ENCODE peak calls at places on chromosomes 11 and 22, in six cellular contexts. One of them, this sample, is unnamed.

GRCh38 chr22:25930083-25930482 is 188.1 kb downstream of the MYO18B start:
- DNase-seq in aorta: no peak
- DNase-seq in CD8-positive, alpha-beta memory T cell: no peak
- DNase-seq in IMR-90: no peak
- DNase-seq in ovary: no peak
- DNase-seq in cardiac muscle cell: no peak
- DNase-seq in this sample: no peak

GRCh38 chr11:216081-216974 is 8.8 kb downstream of the RIC8A start:
- DNase-seq in cardiac muscle cell: no peak
- DNase-seq in CD8-positive, alpha-beta memory T cell: no peak
- DNase-seq in ovary: no peak
- DNase-seq in IMR-90: no peak
- DNase-seq in aorta: no peak
- DNase-seq in this sample: no peak

GRCh38 chr11:126007263-126007662 is 55.4 kb downstream of the CDON start:
- DNase-seq in ovary: peak; percentile 17
- DNase-seq in cardiac muscle cell: no peak
- DNase-seq in CD8-positive, alpha-beta memory T cell: no peak
- DNase-seq in IMR-90: peak; percentile 35
- DNase-seq in aorta: no peak
- DNase-seq in this sample: no peak

GRCh38 chr11:121300313-121300971 is 7.9 kb downstream of the SC5D start:
- DNase-seq in cardiac muscle cell: peak; percentile 28
- DNase-seq in aorta: no peak
- DNase-seq in CD8-positive, alpha-beta memory T cell: no peak
- DNase-seq in ovary: no peak
- DNase-seq in IMR-90: no peak
- DNase-seq in this sample: no peak

GRCh38 chr22:46050916-46051614 is 74.1 kb upstream of the WNT7B start:
- DNase-seq in CD8-positive, alpha-beta memory T cell: no peak
- DNase-seq in ovary: peak; percentile 8
- DNase-seq in aorta: peak; percentile 35
- DNase-seq in IMR-90: no peak
- DNase-seq in cardiac muscle cell: no peak
- DNase-seq in this sample: peak; percentile 45

GRCh38 chr22:17828502-17829080 is 54.3 kb upstream of the BID start:
- DNase-seq in ovary: no peak
- DNase-seq in CD8-positive, alpha-beta memory T cell: no peak
- DNase-seq in cardiac muscle cell: no peak
- DNase-seq in IMR-90: no peak
- DNase-seq in aorta: no peak
- DNase-seq in this sample: no peak

GRCh38 chr22:39839198-39839597 is 54.4 kb downstream of the ENTHD1 start:
- DNase-seq in ovary: no peak
- DNase-seq in aorta: no peak
- DNase-seq in CD8-positive, alpha-beta memory T cell: no peak
- DNase-seq in cardiac muscle cell: no peak
- DNase-seq in IMR-90: no peak
- DNase-seq in this sample: no peak

GRCh38 chr22:32932176-32932575 is 126.0 kb downstream of the SYN3 start:
- DNase-seq in ovary: no peak
- DNase-seq in aorta: no peak
- DNase-seq in CD8-positive, alpha-beta memory T cell: no peak
- DNase-seq in cardiac muscle cell: no peak
- DNase-seq in IMR-90: peak; percentile 56
- DNase-seq in this sample: no peak

GRCh38 chr11:69799582-69799981 is 19.6 kb downstream of the FGF3 start:
- DNase-seq in aorta: no peak
- DNase-seq in ovary: no peak
- DNase-seq in CD8-positive, alpha-beta memory T cell: no peak
- DNase-seq in cardiac muscle cell: no peak
- DNase-seq in IMR-90: peak; percentile 7
- DNase-seq in this sample: no peak

GRCh38 chr11:20178976-20179375 is 18.7 kb upstream of the DBX1 start:
- DNase-seq in aorta: no peak
- DNase-seq in ovary: no peak
- DNase-seq in IMR-90: no peak
- DNase-seq in cardiac muscle cell: no peak
- DNase-seq in CD8-positive, alpha-beta memory T cell: no peak
- DNase-seq in this sample: no peak

GRCh38 chr11:89176938-89177337 is 737 bp upstream of the TYR start:
- DNase-seq in IMR-90: no peak
- DNase-seq in ovary: no peak
- DNase-seq in cardiac muscle cell: no peak
- DNase-seq in CD8-positive, alpha-beta memory T cell: no peak
- DNase-seq in aorta: no peak
- DNase-seq in this sample: no peak

GRCh38 chr11:64793271-64794160 is 9.5 kb downstream of the MAP4K2 start:
- DNase-seq in cardiac muscle cell: no peak
- DNase-seq in ovary: no peak
- DNase-seq in aorta: no peak
- DNase-seq in IMR-90: no peak
- DNase-seq in CD8-positive, alpha-beta memory T cell: no peak
- DNase-seq in this sample: no peak

GRCh38 chr11:73729594-73730206 is 31.2 kb downstream of the RAB6A start:
- DNase-seq in IMR-90: no peak
- DNase-seq in ovary: no peak
- DNase-seq in aorta: no peak
- DNase-seq in cardiac muscle cell: peak; percentile 32
- DNase-seq in CD8-positive, alpha-beta memory T cell: no peak
- DNase-seq in this sample: no peak

GRCh38 chr22:28600546-28601143 is 79.0 kb downstream of the TTC28 start:
- DNase-seq in cardiac muscle cell: peak; percentile 66
- DNase-seq in ovary: no peak
- DNase-seq in IMR-90: peak; percentile 72
- DNase-seq in CD8-positive, alpha-beta memory T cell: peak; percentile 56
- DNase-seq in aorta: no peak
- DNase-seq in this sample: no peak

GRCh38 chr11:111939836-111940604 is 2.9 kb downstream of the DIXDC1 start:
- DNase-seq in ovary: no peak
- DNase-seq in IMR-90: peak; percentile 94
- DNase-seq in cardiac muscle cell: no peak
- DNase-seq in CD8-positive, alpha-beta memory T cell: no peak
- DNase-seq in aorta: no peak
- DNase-seq in this sample: no peak

GRCh38 chr11:132941024-132941646 is 591.2 kb downstream of the OPCML start:
- DNase-seq in CD8-positive, alpha-beta memory T cell: no peak
- DNase-seq in ovary: no peak
- DNase-seq in IMR-90: peak; percentile 43
- DNase-seq in cardiac muscle cell: peak; percentile 55
- DNase-seq in aorta: no peak
- DNase-seq in this sample: no peak

GRCh38 chr11:6655790-6656580 is at the start of gene DCHS1:
- DNase-seq in cardiac muscle cell: peak; percentile 66
- DNase-seq in CD8-positive, alpha-beta memory T cell: peak; percentile 30
- DNase-seq in ovary: peak; percentile 38
- DNase-seq in IMR-90: no peak
- DNase-seq in aorta: peak; percentile 62
- DNase-seq in this sample: no peak

GRCh38 chr22:27206001-27206746 is 548.8 kb downstream of the MIAT start:
- DNase-seq in IMR-90: peak; percentile 73
- DNase-seq in cardiac muscle cell: no peak
- DNase-seq in aorta: no peak
- DNase-seq in CD8-positive, alpha-beta memory T cell: no peak
- DNase-seq in ovary: no peak
- DNase-seq in this sample: no peak

GRCh38 chr11:73185680-73186293 is 32.3 kb upstream of the P2RY2 start:
- DNase-seq in IMR-90: peak; percentile 69
- DNase-seq in CD8-positive, alpha-beta memory T cell: no peak
- DNase-seq in cardiac muscle cell: no peak
- DNase-seq in ovary: no peak
- DNase-seq in aorta: peak; percentile 89
- DNase-seq in this sample: peak; percentile 96

GRCh38 chr11:121513807-121514206 is 61.0 kb upstream of the SORL1-AS1 start:
- DNase-seq in ovary: no peak
- DNase-seq in IMR-90: no peak
- DNase-seq in CD8-positive, alpha-beta memory T cell: no peak
- DNase-seq in cardiac muscle cell: no peak
- DNase-seq in aorta: no peak
- DNase-seq in this sample: no peak

GRCh38 chr11:68081691-68082090 is 39.5 kb downstream of the CHKA start:
- DNase-seq in cardiac muscle cell: no peak
- DNase-seq in CD8-positive, alpha-beta memory T cell: no peak
- DNase-seq in IMR-90: no peak
- DNase-seq in aorta: no peak
- DNase-seq in ovary: peak; percentile 21
- DNase-seq in this sample: no peak

GRCh38 chr22:20565761-20566160 is 58.4 kb downstream of the MED15 start:
- DNase-seq in CD8-positive, alpha-beta memory T cell: no peak
- DNase-seq in cardiac muscle cell: no peak
- DNase-seq in IMR-90: no peak
- DNase-seq in aorta: peak; percentile 38
- DNase-seq in ovary: no peak
- DNase-seq in this sample: no peak

GRCh38 chr11:45371251-45371749 is 85.2 kb upstream of the SYT13 start:
- DNase-seq in cardiac muscle cell: peak; percentile 88
- DNase-seq in aorta: peak; percentile 75
- DNase-seq in ovary: peak; percentile 45
- DNase-seq in CD8-positive, alpha-beta memory T cell: peak; percentile 48
- DNase-seq in IMR-90: peak; percentile 46
- DNase-seq in this sample: no peak

GRCh38 chr11:113106507-113106906 is 145.3 kb downstream of the NCAM1 start:
- DNase-seq in IMR-90: peak; percentile 5
- DNase-seq in cardiac muscle cell: no peak
- DNase-seq in aorta: no peak
- DNase-seq in CD8-positive, alpha-beta memory T cell: no peak
- DNase-seq in ovary: no peak
- DNase-seq in this sample: no peak

GRCh38 chr11:128734439-128735224 is 40.8 kb downstream of the FLI1 start:
- DNase-seq in aorta: peak; percentile 84
- DNase-seq in CD8-positive, alpha-beta memory T cell: no peak
- DNase-seq in ovary: no peak
- DNase-seq in cardiac muscle cell: no peak
- DNase-seq in IMR-90: no peak
- DNase-seq in this sample: no peak

DNA sequence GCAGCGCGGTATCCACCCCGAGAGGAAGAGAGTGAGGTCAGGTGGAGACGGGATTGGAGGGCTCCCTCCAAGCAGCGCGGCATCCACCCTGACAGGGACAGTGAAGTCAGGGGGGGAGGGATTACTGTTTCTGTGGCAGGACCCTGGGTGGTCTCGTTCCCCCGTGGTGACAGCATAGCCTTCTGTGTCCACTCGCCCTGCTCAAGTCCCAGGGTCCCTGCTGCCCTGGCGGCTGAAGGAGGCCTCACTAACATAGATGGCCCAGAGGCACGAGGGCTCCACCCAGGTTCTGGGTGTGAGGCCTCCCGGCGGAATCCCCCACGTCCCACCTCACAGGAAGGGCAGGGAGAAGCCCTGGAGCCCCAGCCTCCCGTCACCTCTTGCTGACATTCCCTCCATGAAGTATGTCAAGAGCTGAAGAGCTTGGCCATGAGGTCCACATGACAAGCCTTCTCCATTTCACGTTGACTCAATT is 636.1 kb downstream of the BRD1 start:
- DNase-seq in aorta: no peak
- DNase-seq in ovary: no peak
- DNase-seq in CD8-positive, alpha-beta memory T cell: no peak
- DNase-seq in cardiac muscle cell: no peak
- DNase-seq in IMR-90: no peak
- DNase-seq in this sample: no peak
- H3K9me3 ChIP-seq in aorta: no peaks in the 10 kb centered on the region
- H3K9me3 ChIP-seq in ovary: no peaks in the 10 kb centered on the region
- H3K9me3 ChIP-seq in CD8-positive, alpha-beta memory T cell: no peaks in the 10 kb centered on the region
- H3K9me3 ChIP-seq in cardiac muscle cell: no peaks in the 10 kb centered on the region
- H3K9me3 ChIP-seq in IMR-90: peaks cover 71% of the 10 kb centered on the region
- H3K9me3 ChIP-seq in this sample: peaks cover 3% of the 10 kb centered on the region

DNA sequence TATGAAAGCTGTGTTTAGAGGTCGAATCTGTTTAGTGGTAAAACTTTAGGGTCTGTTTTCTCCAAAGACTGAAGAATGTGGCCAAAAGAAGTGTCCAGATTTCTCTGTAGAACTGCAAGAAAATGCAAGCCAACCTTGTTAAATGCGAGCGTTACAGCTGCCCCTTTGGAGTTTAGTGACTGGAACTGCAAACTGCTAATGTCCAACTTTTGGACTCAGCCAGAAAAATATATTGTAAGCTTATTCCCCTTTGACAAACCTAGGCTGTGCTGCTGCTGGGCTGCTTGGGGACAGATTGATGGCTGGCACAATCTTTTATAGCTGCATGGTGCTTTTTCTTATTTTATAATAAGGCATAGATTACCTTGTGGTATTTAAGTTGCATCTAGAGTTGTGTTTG is 3.9 kb downstream of the TEAD1 start:
- DNase-seq in cardiac muscle cell: no peak
- DNase-seq in aorta: no peak
- DNase-seq in ovary: no peak
- DNase-seq in CD8-positive, alpha-beta memory T cell: no peak
- DNase-seq in IMR-90: no peak
- DNase-seq in this sample: no peak
- H3K27ac ChIP-seq in cardiac muscle cell: no peak overlapping the region
- H3K27ac ChIP-seq in aorta: no peak overlapping the region
- H3K27ac ChIP-seq in ovary: no peak overlapping the region
- H3K27ac ChIP-seq in CD8-positive, alpha-beta memory T cell: no peak overlapping the region
- H3K27ac ChIP-seq in IMR-90: peak overlapping the region; percentile 75
- H3K27ac ChIP-seq in this sample: peak overlapping the region; percentile 84

DNA sequence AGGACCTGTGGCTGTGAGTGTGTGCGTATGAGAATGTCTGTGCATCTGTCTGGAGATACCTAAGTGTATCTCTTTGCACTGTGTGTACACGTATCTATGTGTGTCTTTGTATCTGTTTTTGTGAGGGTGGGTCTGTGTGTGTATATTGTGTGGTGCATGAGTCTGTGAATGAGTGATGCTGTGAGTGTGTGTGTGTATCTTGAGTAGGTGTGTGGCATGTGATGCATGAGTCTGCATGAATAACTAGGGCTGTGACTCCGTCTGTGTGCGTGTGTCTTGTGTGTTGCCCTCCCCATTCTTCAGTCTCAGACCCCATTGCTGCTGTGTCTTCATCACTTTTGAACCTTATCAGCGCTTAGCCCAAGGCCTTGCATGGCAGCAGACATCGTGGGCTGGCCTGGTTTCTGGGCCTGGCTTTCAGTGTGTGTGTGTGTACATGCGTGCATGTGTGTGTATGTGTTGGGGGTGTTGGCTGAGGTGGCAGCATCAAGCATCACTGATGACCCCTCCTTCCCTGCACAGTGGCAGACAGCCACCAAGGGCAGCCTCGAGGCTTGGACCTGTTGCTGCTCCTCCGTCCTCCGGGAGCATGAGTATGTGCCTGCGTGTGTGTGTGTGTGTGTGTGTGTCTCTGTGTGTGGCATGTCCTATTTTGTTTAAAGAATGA is 1.4 kb downstream of the SGSM1 start:
- DNase-seq in cardiac muscle cell: peak; percentile 19
- DNase-seq in IMR-90: no peak
- DNase-seq in ovary: peak; percentile 53
- DNase-seq in CD8-positive, alpha-beta memory T cell: no peak
- DNase-seq in aorta: peak; percentile 73
- DNase-seq in this sample: no peak
- H3K4me3 ChIP-seq in cardiac muscle cell: no peak overlapping the region
- H3K4me3 ChIP-seq in IMR-90: no peak overlapping the region
- H3K4me3 ChIP-seq in ovary: no peak overlapping the region
- H3K4me3 ChIP-seq in CD8-positive, alpha-beta memory T cell: no peak overlapping the region
- H3K4me3 ChIP-seq in aorta: no peak overlapping the region
- H3K4me3 ChIP-seq in this sample: no peak overlapping the region

DNA sequence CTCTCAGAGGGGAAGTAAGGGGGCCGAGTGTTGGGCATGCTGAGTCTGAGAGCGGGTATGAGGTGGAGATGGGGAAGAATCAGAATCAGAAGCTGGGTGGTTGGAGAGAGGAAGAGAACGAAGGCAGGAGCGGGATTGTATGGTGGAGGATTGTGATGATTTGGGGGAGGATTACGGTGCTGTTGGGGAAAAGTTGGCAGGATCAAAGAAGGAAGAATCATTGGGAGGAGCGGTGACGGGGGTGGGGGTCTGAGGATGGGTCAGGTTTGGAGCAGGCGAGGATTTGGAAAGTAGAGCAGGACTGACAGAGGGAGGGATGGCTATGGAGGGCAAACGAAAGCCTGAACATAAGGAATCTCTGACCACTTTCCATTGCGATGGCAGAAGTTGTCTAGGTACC is 22.1 kb downstream of the ZNF195 start:
- DNase-seq in IMR-90: no peak
- DNase-seq in ovary: no peak
- DNase-seq in cardiac muscle cell: no peak
- DNase-seq in CD8-positive, alpha-beta memory T cell: no peak
- DNase-seq in aorta: no peak
- DNase-seq in this sample: no peak
- H3K9me3 ChIP-seq in IMR-90: peaks cover 79% of the 10 kb centered on the region
- H3K9me3 ChIP-seq in ovary: no peaks in the 10 kb centered on the region
- H3K9me3 ChIP-seq in cardiac muscle cell: peaks cover 7% of the 10 kb centered on the region
- H3K9me3 ChIP-seq in CD8-positive, alpha-beta memory T cell: peaks cover 68% of the 10 kb centered on the region
- H3K9me3 ChIP-seq in aorta: peaks cover 15% of the 10 kb centered on the region
- H3K9me3 ChIP-seq in this sample: peaks cover 36% of the 10 kb centered on the region

This sample was measured in RWPE2.